ENCODE peak calls at places on chromosomes 12 and 14, in four cellular contexts. Z is IMR-90, M is mesendoderm, F is trophoblast cell. Y is an unnamed sample.

GRCh38 chr12:43282106-43282505 is 269.9 kb downstream of the ADAMTS20 start:
- DNase-seq in Z (peak; percentile 65), M (no peak), F (no peak), Y (no peak)

GRCh38 chr12:124914392-124915248 is at the start of gene UBC:
- DNase-seq in Z (peak; percentile 92), M (peak; percentile 94), F (peak; percentile 84), Y (peak; percentile 94)

GRCh38 chr14:91858536-91859275 is 8.6 kb downstream of the TC2N start:
- DNase-seq in Z (peak; percentile 66), M (peak; percentile 67), F (no peak), Y (no peak)

GRCh38 chr12:58657175-58657574 is 263.1 kb downstream of the LRIG3 start:
- DNase-seq in Z (no peak), M (no peak), F (no peak), Y (no peak)

GRCh38 chr14:106665814-106666213 is 1139.4 kb downstream of the TMEM121 start:
- DNase-seq in Z (no peak), M (no peak), F (no peak), Y (no peak)

GRCh38 chr14:104307246-104307626 is 168.8 kb downstream of the KIF26A start:
- DNase-seq in Z (no peak), M (no peak), F (no peak), Y (no peak)

GRCh38 chr14:90087433-90087832 is 25.6 kb downstream of the KCNK13 start:
- DNase-seq in Z (peak; percentile 58), M (no peak), F (peak; percentile 72), Y (no peak)

GRCh38 chr12:120332523-120332922 is 4.9 kb upstream of the PLA2G1B start:
- DNase-seq in Z (no peak), M (no peak), F (no peak), Y (no peak)

GRCh38 chr14:38285962-38286361 is 30.1 kb upstream of the CLEC14A start:
- DNase-seq in Z (no peak), M (no peak), F (no peak), Y (no peak)

GRCh38 chr14:37384870-37385596 is 187.3 kb downstream of the MIPOL1 start:
- DNase-seq in Z (no peak), M (no peak), F (no peak), Y (no peak)

GRCh38 chr14:22539831-22540230 is 49.2 kb downstream of the DAD1 start:
- DNase-seq in Z (no peak), M (no peak), F (no peak), Y (no peak)

GRCh38 chr12:48903982-48904411 is 21.3 kb downstream of the FKBP11 start:
- DNase-seq in Z (peak; percentile 82), M (peak; percentile 97), F (peak; percentile 78), Y (peak; percentile 64)

GRCh38 chr12:107221909-107222308 is 128.6 kb upstream of the CRY1 start:
- DNase-seq in Z (no peak), M (no peak), F (no peak), Y (no peak)

GRCh38 chr12:124392271-124392990 is 97.5 kb downstream of the RFLNA start:
- DNase-seq in Z (peak; percentile 45), M (peak; percentile 87), F (peak; percentile 72), Y (no peak)

GRCh38 chr14:85487215-85487614 is 42.7 kb upstream of the FLRT2 start:
- DNase-seq in Z (peak; percentile 41), M (no peak), F (no peak), Y (no peak)

GRCh38 chr14:73591690-73592448 is at the start of gene ACOT4:
- DNase-seq in Z (peak; percentile 20), M (peak; percentile 27), F (peak; percentile 42), Y (no peak)

GRCh38 chr12:104057771-104058197 is 6.5 kb upstream of the HCFC2 start:
- DNase-seq in Z (peak; percentile 37), M (peak; percentile 47), F (no peak), Y (no peak)

GRCh38 chr12:108107293-108107692 is 21.8 kb upstream of the WSCD2 start:
- DNase-seq in Z (no peak), M (no peak), F (no peak), Y (no peak)

GRCh38 chr14:62710811-62711210 is 334.4 kb downstream of the KCNH5 start:
- DNase-seq in Z (no peak), M (no peak), F (no peak), Y (no peak)

GRCh38 chr12:106919910-106920544 is 35.7 kb upstream of the TMEM263 start:
- DNase-seq in Z (peak; percentile 63), M (peak; percentile 36), F (peak; percentile 4), Y (peak; percentile 35)

GRCh38 chr12:89081709-89082108 is 270.6 kb downstream of the DUSP6 start:
- DNase-seq in Z (no peak), M (no peak), F (no peak), Y (no peak)

GRCh38 chr12:18723752-18724151 is 14.1 kb downstream of the PLCZ1 start:
- DNase-seq in Z (peak; percentile 93), M (peak; percentile 45), F (peak; percentile 11), Y (no peak)

GRCh38 chr12:26614217-26614616 is 218.8 kb downstream of the ITPR2 start:
- DNase-seq in Z (peak; percentile 26), M (peak; percentile 48), F (no peak), Y (peak; percentile 17)

GRCh38 chr12:48109424-48109823 is 3.5 kb upstream of the SENP1 start:
- DNase-seq in Z (no peak), M (no peak), F (no peak), Y (no peak)

GRCh38 chr14:70670992-70671651 is 29.4 kb downstream of the TTC9 start:
- DNase-seq in Z (no peak), M (no peak), F (no peak), Y (no peak)

GRCh38 chr12:75479963-75480461 is 543 bp upstream of the GLIPR1 start:
- DNase-seq in Z (peak; percentile 81), M (no peak), F (no peak), Y (no peak)

GRCh38 chr12:49187184-49187583 is 1.7 kb downstream of the TUBA1A start:
- DNase-seq in Z (peak; percentile 61), M (no peak), F (no peak), Y (no peak)

GRCh38 chr14:78335531-78335930 is 165.4 kb downstream of the NRXN3 start:
- DNase-seq in Z (no peak), M (no peak), F (no peak), Y (no peak)

GRCh38 chr12:20865873-20866272 is 55.4 kb downstream of the SLCO1B3 start:
- DNase-seq in Z (no peak), M (no peak), F (no peak), Y (no peak)

GRCh38 chr14:24189460-24189859 is 844 bp upstream of the IPO4 start:
- DNase-seq in Z (no peak), M (no peak), F (no peak), Y (no peak)

DNA sequence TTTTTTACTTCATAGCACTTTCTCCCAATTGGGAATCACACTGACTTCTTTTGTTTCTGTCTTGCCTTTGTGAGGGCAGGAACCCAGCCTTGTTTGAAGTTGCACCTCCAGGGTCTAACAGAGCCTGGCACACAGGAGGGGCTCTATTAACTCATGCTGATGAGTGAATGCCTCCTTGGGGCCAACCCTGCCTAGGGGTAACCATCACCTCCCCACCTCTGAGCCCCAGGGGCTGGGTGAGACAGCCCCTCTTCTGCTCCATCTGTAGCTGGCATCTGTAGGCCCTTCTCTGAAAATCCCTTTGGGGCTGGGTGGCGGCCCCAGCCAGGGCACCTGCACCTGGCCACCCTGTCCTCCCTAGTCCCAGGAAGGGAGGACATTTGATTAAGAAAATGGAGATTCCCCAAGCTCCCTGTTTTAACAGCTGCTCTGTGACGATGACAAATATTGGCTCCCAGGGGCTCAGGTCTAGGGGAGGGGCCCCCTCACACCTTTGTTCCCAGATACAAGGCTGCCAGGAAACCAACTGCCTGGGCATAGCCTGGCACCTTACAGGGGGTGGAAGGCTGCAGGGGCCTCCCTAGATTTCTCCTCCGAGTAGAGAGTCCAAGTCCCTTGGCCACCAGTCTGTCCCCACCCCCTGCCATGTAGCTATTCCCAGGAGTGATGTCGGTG is 11.8 kb downstream of the TAMALIN start:
- DNase-seq in Z (no peak), M (no peak), F (no peak), Y (no peak)
- H3K4me3 ChIP-seq in Z (no peak overlapping the region), M (no peak overlapping the region), F (no peak overlapping the region), Y (no peak overlapping the region)

DNA sequence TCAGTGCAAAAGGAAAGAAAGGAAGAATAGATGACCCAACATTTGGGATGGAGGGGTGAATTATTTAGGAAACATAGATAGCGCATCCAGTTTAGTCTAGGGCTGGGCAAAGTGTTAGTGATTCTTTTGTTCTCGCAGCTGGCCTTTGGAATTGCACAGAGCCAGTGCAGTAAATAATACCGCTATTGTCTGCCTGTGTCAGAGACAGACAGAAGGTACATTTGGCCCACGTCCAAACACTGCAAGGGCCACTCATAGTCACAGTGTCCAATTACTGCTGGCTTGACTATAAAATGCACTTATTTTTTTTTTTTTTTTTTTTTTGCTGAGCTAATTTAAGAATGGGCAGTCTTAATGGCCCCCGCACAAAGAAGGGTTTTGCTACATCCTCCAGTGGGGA is 638.6 kb downstream of the BCL11B start:
- DNase-seq in Z (no peak), M (no peak), F (no peak), Y (no peak)
- H3K18ac ChIP-seq in Z (no peak overlapping the region), M (no peak overlapping the region), F (no peak overlapping the region), Y (no peak overlapping the region)

GRCh38 chr12:63149884-63150254 is 1.1 kb downstream of the AVPR1A start:
- DNase-seq in Z (no peak), M (no peak), F (no peak), Y (peak; percentile 11)

GRCh38 chr12:63150255-63151060 is 543 bp downstream of the AVPR1A start:
- DNase-seq in Z (no peak), M (peak; percentile 79), F (no peak), Y (peak; percentile 56)

GRCh38 chr12:63151061-63151897 is at the start of gene AVPR1A:
- DNase-seq in Z (no peak), M (peak; percentile 45), F (no peak), Y (no peak)

GRCh38 chr12:63154560-63154959 is 3.6 kb upstream of the AVPR1A start:
- DNase-seq in Z (no peak), M (peak; percentile 16), F (no peak), Y (no peak)

DNA sequence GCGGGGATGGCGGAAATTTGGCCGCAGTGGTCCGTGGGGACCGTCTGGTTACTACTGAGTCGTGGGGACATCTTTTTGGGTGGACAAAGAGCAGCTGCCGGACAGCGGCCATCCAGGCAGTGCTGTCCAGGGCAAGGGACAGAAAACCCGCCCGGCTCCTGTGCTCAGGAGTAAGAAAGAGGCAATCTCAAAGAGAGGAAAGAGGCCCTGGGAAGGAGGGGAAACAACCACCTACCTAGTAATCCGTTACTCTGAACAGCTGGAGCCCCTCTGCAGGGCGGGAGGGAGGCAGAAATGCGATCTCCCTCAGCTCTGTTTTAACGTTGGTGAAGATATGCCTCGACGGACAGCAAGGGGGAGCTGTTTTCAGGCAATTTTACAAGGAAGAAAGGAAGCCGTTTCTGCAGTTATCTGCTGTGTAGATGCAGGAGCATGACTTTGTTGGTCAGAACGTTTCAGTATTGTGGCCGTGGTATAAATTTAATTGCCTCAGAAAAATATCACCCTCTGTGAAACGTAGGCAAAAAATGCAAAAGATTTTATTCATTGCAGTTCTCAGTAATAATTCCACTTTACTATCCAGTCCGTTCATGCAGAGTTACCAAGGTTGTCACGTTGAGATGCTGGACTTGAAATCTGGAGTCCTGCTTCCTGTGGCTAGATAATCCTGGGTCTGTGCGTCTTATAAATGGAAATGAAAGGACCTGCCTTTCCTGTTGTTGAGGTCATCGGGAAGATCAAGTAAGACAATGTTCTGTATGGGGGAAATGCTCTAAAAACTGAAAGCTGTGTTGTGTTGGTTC is 1.1 kb upstream of the AVPR1A start:
- DNase-seq in Z (peak; percentile 24), M (peak; percentile 90), F (peak; percentile 36), Y (peak; percentile 69)
- H2AK5ac ChIP-seq in Z (no peak overlapping the region), M (no peak overlapping the region), F (no peak overlapping the region), Y (no peak overlapping the region)

DNA sequence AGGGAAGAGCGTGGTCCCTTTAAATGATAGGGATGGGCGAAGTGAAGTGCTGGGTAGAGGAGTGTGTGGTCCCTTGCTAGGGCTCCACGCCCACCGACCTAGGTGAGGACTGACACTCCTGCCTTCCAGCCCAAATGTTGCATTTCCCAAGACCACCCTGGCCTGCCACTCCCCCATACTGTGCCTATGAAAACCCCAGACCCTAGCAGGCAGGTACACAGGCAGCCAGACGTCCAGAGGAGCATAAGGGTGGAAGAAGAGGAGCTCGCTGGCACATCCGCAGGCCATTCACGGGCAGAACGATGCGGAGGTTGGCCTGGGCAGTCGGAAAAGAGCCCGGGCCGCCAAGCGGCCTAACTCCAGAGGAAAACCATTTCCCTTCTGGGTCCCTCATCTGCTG is 817 bp upstream of the IPO8 start:
- DNase-seq in Z (no peak), M (peak; percentile 29), F (no peak), Y (no peak)
- H3K4me3 ChIP-seq in Z (no peak overlapping the region), M (no peak overlapping the region), F (no peak overlapping the region), Y (peak overlapping the region; percentile 27)